ENCODE peak calls at places on chromosomes 6 and 20, in four cellular contexts. R, P, T and Y are unnamed samples.

GRCh38 chr6:14270925-14271791 is 153.6 kb downstream of the CD83 start:
- DNase-seq in R (no peak), T (peak), P (no peak), Y (peak)

GRCh38 chr6:26155066-26155925 is 68.1 kb downstream of the HFE start:
- DNase-seq in P (peak), R (no peak), T (peak), Y (no peak)

GRCh38 chr20:25356294-25356933 is 34.2 kb downstream of the ABHD12 start:
- DNase-seq in P (no peak), R (no peak), T (no peak), Y (no peak)

GRCh38 chr6:85416049-85416448 is 33.8 kb upstream of the NT5E start:
- DNase-seq in T (no peak), R (no peak), P (no peak), Y (no peak)

GRCh38 chr20:9977629-9978028 is 57.2 kb upstream of the ANKEF1 start:
- DNase-seq in P (no peak), T (peak), R (no peak), Y (no peak)

GRCh38 chr6:21992178-21992967 is 304.5 kb downstream of the PRL start:
- DNase-seq in P (no peak), R (no peak), T (peak), Y (no peak)

GRCh38 chr20:5214826-5215225 is 88.0 kb downstream of the CDS2 start:
- DNase-seq in T (no peak), P (no peak), R (no peak), Y (no peak)

GRCh38 chr6:162710438-162710837 is 17.1 kb downstream of the PRKN start:
- DNase-seq in T (no peak), R (no peak), P (no peak), Y (no peak)

GRCh38 chr6:168641455-168641854 is 200.5 kb downstream of the SMOC2 start:
- DNase-seq in T (peak), R (no peak), P (no peak), Y (no peak)